ENCODE peak calls at places on chromosomes 7 and 10, in seven cellular contexts. I is HepG2, L is GM23338, Q is endothelial cell of umbilical vein, Z is K562, U is HCT116, K is GM12878. B is an unnamed sample.

GRCh38 chr10:87918254-87918859 is 54.9 kb downstream of the PTEN start:
- DNase-seq in U (no peak), Z (no peak), K (no peak), I (no peak), Q (peak; percentile 84), L (no peak), B (no peak)

GRCh38 chr7:90828601-90829000 is 232.5 kb downstream of the CDK14 start:
- DNase-seq in L (no peak), U (no peak), Z (no peak), Q (no peak), I (no peak), K (no peak), B (no peak)

GRCh38 chr7:35366167-35367155 is 112.6 kb upstream of the TBX20 start:
- DNase-seq in I (no peak), U (no peak), L (peak; percentile 71), Z (no peak), K (no peak), Q (no peak), B (no peak)

GRCh38 chr7:158271646-158272045 is 316.0 kb downstream of the PTPRN2 start:
- DNase-seq in Z (no peak), U (no peak), L (no peak), Q (no peak), K (no peak), I (no peak), B (no peak)

GRCh38 chr7:158705234-158705890 is 758 bp upstream of the NCAPG2 start:
- DNase-seq in U (no peak), Z (no peak), L (peak; percentile 44), K (no peak), Q (peak; percentile 20), I (no peak), B (no peak)

GRCh38 chr10:97243836-97244235 is 48.6 kb downstream of the ARHGAP19 start:
- DNase-seq in Q (no peak), Z (no peak), U (no peak), L (no peak), K (no peak), I (no peak), B (no peak)

GRCh38 chr10:90751107-90751997 is 106.5 kb downstream of the HTR7 start:
- DNase-seq in Q (peak; percentile 58), I (peak; percentile 49), U (peak; percentile 45), K (peak; percentile 27), Z (peak; percentile 35), L (peak; percentile 82), B (no peak)

GRCh38 chr10:76998451-76998850 is 639.2 kb downstream of the KCNMA1 start:
- DNase-seq in Z (no peak), Q (no peak), U (no peak), I (no peak), K (no peak), L (no peak), B (no peak)

GRCh38 chr7:127618775-127619174 is 833 bp upstream of the PAX4 start:
- DNase-seq in Z (no peak), K (no peak), U (no peak), Q (no peak), L (no peak), I (no peak), B (no peak)

GRCh38 chr10:1133495-1134045 is 77.4 kb downstream of the WDR37 start:
- DNase-seq in K (no peak), I (no peak), U (no peak), Z (no peak), Q (no peak), L (no peak), B (no peak)

GRCh38 chr7:117229350-117229749 is 93.5 kb downstream of the WNT2 start:
- DNase-seq in U (no peak), Q (no peak), K (no peak), L (no peak), I (no peak), Z (no peak), B (no peak)

GRCh38 chr7:150992833-150993302 is 2.1 kb downstream of the NOS3 start:
- DNase-seq in I (peak; percentile 52), Z (peak; percentile 83), Q (peak; percentile 84), K (no peak), U (no peak), L (peak; percentile 93), B (no peak)

GRCh38 chr7:131104611-131105293 is 222.9 kb upstream of the MKLN1 start:
- DNase-seq in Q (no peak), Z (no peak), L (no peak), K (no peak), U (no peak), I (no peak), B (no peak)

GRCh38 chr7:30596043-30596641 is 1.5 kb downstream of the GARS1 start:
- DNase-seq in L (peak; percentile 43), Q (peak; percentile 43), U (no peak), K (no peak), I (peak; percentile 42), Z (peak; percentile 28), B (no peak)

GRCh38 chr7:135978624-135979023 is 1.5 kb upstream of the MTPN start:
- DNase-seq in Z (no peak), K (no peak), L (no peak), U (no peak), Q (no peak), I (no peak), B (no peak)

GRCh38 chr7:135974667-135975066 is 2.5 kb downstream of the MTPN start:
- DNase-seq in Q (no peak), L (no peak), U (no peak), Z (no peak), K (no peak), I (no peak), B (no peak)

GRCh38 chr7:135977020-135977741 is at the start of gene MTPN:
- DNase-seq in Z (peak; percentile 99), L (peak; percentile 98), U (peak; percentile 94), Q (peak; percentile 98), K (peak; percentile 90), I (peak; percentile 96), B (peak; percentile 78)

GRCh38 chr7:135977742-135978066 is 545 bp upstream of the MTPN start:
- DNase-seq in K (no peak), Q (no peak), Z (peak; percentile 37), U (no peak), I (no peak), L (no peak), B (no peak)

GRCh38 chr7:135976312-135977019 is 693 bp downstream of the MTPN start:
- DNase-seq in Q (peak; percentile 25), U (peak; percentile 3), I (peak; percentile 5), Z (peak; percentile 68), K (no peak), L (peak; percentile 79), B (no peak)
- TF ChIP-seq EZH2 in Q (no peak), U (no peak), I (no peak), Z (no peak), K (no peak), L (no peak), B (no peak)

DNA sequence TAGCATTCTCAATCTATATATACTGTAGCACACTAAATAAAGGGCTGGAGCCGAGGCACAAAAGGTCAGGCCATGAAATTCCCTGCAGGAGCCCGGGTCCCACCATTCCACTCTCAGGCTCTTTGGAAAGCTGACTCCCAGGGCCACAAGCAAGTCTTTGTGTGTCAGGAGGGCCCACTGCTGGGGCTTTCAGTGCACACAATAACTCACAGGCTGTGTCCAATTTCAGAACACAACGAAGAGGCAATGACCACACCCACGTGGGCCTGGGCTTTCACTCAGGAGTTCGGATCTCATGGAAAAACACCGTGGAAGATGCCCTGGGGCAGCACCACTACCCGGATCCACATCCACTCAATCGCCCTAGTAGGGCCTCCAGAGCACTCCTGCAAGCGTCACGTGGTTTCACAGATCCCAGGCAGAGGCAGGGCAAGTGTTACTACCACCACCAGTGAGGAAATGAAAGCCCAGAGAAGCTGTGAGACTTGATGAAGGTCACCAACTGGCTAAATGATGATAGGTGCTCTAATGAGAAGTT is 60.3 kb downstream of the COBL start:
- DNase-seq in L (no peak), U (no peak), I (no peak), K (no peak), Z (no peak), Q (no peak), B (no peak)
- TF ChIP-seq POLR2AphosphoS5 in L (no peak), U (no peak), I (no peak), K (no peak), Z (no peak), Q (no peak), B (no peak)

GRCh38 chr7:105719395-105719794 is 138.1 kb upstream of the EFCAB10 start:
- DNase-seq in L (peak; percentile 35), Q (no peak), U (no peak), Z (no peak), K (no peak), I (no peak), B (no peak)

GRCh38 chr7:105723582-105723981 is 142.3 kb upstream of the EFCAB10 start:
- DNase-seq in U (no peak), I (no peak), K (no peak), Q (no peak), L (peak; percentile 51), Z (no peak), B (no peak)

GRCh38 chr7:105721571-105722104 is 140.3 kb upstream of the EFCAB10 start:
- DNase-seq in Q (no peak), I (no peak), U (no peak), K (no peak), Z (no peak), L (peak; percentile 48), B (no peak)

GRCh38 chr7:105718511-105718925 is 137.2 kb upstream of the EFCAB10 start:
- DNase-seq in I (no peak), Z (no peak), K (no peak), L (no peak), U (peak; percentile 3), Q (no peak), B (no peak)

DNA sequence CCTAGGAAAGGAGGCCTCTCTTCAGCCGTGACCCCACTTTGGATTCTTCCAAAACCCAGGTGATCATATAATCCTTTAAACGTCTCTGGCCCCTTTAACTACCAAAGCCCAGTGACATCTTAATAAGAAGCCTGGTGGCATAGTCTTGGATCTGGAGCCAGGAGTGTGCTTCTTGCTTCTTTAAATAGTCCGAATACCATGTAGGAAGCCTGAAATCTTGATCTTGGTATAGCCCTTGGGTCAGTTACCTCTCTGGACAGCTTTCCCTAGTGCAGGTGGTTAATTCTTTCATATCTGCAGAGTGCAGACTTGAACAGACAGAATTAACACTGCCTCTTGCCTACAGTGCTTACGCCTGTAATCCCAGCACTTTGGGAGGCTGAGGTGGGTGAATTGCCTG is 138.6 kb upstream of the EFCAB10 start:
- DNase-seq in U (no peak), Q (no peak), K (no peak), I (no peak), Z (no peak), L (no peak), B (no peak)
- H3K27ac ChIP-seq in U (no peak overlapping the region), Q (no peak overlapping the region), K (no peak overlapping the region), I (no peak overlapping the region), Z (no peak overlapping the region), L (peak overlapping the region; percentile 66), B (no peak overlapping the region)

DNA sequence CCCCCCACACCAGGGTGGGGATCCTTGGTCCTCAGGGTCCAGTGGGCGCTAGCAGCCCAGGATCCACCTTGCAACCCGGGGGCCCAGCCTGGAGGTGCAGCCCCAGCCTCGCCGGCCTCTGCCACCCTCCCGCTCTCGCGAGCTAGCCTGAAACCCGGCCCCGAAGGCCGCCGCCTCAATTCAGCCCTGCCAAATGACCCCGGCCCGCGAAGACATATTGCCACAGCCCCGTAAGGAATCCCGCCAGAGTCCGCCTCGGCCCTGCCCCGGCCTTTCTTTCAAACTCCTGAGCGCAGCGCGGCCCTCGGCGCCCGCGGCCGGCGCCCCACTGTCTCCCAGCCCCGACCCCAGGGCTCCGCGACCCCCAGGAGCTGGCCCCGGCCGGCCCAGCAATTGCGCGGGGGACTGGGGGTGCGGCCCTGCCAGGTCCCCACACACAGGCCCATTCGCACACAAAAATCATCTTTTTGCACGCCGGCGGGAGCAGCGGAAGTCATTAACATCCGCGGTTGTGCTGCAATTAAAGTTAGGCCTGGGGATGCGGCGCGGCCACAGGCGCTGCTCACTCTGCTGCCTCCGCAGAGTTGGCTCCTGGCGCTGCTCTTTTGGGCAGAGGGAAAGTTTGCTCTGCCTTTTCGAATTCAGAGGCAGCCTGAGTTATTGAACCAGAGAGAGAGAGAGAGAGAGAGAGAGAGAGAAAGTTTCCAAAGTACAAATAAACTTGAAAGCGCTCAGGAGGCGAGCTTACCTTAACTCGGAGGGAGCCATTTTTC is 4.0 kb downstream of the HOXA5 start:
- DNase-seq in L (peak; percentile 76), I (no peak), U (no peak), K (no peak), Z (no peak), Q (no peak), B (no peak)
- TF ChIP-seq EZH2 in L (peak; percentile 98), I (no peak), U (no peak), K (no peak), Z (no peak), Q (no peak), B (peak; percentile 84)

B was measured in SK-N-MC.